ENCODE peak calls at places on chromosomes 12 and 14, in seven cellular contexts. I is mesendoderm, C is neuronal stem cell, L is H1, U is trophoblast cell, G is H9, W is mesenchymal stem cell. O is an unnamed sample.

GRCh38 chr12:85781751-85782150 is 54.5 kb downstream of the RASSF9 start:
- DNase-seq in I (no peak), C (no peak), L (no peak), U (no peak), G (no peak), W (no peak), O (no peak)

GRCh38 chr12:68106160-68106559 is 53.4 kb downstream of the IFNG start:
- DNase-seq in I (no peak), C (no peak), L (no peak), U (no peak), G (no peak), W (peak), O (no peak)

GRCh38 chr14:34081126-34081575 is 130.3 kb upstream of the EGLN3 start:
- DNase-seq in I (no peak), C (no peak), L (no peak), U (no peak), G (no peak), W (peak), O (no peak)

GRCh38 chr12:108019862-108020261 is 109.2 kb upstream of the WSCD2 start:
- DNase-seq in I (no peak), C (no peak), L (no peak), U (no peak), G (peak), W (no peak), O (no peak)

GRCh38 chr14:73741876-73742519 is 27.8 kb upstream of the PNMA1 start:
- DNase-seq in I (no peak), C (no peak), L (no peak), U (no peak), G (peak), W (peak), O (no peak)

GRCh38 chr14:71086571-71086970 is 179.3 kb downstream of the PCNX1 start:
- DNase-seq in I (peak), C (peak), L (no peak), U (no peak), G (no peak), W (no peak), O (no peak)

GRCh38 chr14:91264151-91265150 is 19.9 kb upstream of the GPR68 start:
- DNase-seq in I (no peak), C (no peak), L (peak), U (peak), G (peak), W (no peak), O (no peak)

GRCh38 chr14:52031781-52032180 is 37.1 kb downstream of the NID2 start:
- DNase-seq in I (no peak), C (no peak), L (no peak), U (no peak), G (no peak), W (peak), O (peak)

GRCh38 chr12:12725956-12726542 is 8.9 kb downstream of the CDKN1B start:
- DNase-seq in I (no peak), C (no peak), L (no peak), U (no peak), G (no peak), W (no peak), O (no peak)

GRCh38 chr14:61889914-61890351 is 127.7 kb downstream of the SNAPC1 start:
- DNase-seq in I (no peak), C (no peak), L (no peak), U (no peak), G (no peak), W (no peak), O (no peak)

GRCh38 chr14:99737451-99737951 is 53.4 kb downstream of the CYP46A1 start:
- DNase-seq in I (no peak), C (no peak), L (no peak), U (no peak), G (no peak), W (no peak), O (no peak)

GRCh38 chr12:75853621-75854020 is 178.0 kb downstream of the PHLDA1 start:
- DNase-seq in I (no peak), C (no peak), L (no peak), U (no peak), G (no peak), W (peak), O (no peak)

GRCh38 chr14:69644814-69645213 is 33.4 kb downstream of the SUSD6 start:
- DNase-seq in I (no peak), C (no peak), L (no peak), U (no peak), G (no peak), W (no peak), O (no peak)

GRCh38 chr14:69647216-69647615 is 35.8 kb downstream of the SUSD6 start:
- DNase-seq in I (no peak), C (no peak), L (no peak), U (no peak), G (no peak), W (no peak), O (peak)

GRCh38 chr14:69650948-69651369 is 39.6 kb downstream of the SUSD6 start:
- DNase-seq in I (peak), C (no peak), L (no peak), U (no peak), G (no peak), W (no peak), O (no peak)

GRCh38 chr14:69651653-69652052 is 40.3 kb downstream of the SUSD6 start:
- DNase-seq in I (no peak), C (no peak), L (no peak), U (no peak), G (no peak), W (no peak), O (peak)

DNA sequence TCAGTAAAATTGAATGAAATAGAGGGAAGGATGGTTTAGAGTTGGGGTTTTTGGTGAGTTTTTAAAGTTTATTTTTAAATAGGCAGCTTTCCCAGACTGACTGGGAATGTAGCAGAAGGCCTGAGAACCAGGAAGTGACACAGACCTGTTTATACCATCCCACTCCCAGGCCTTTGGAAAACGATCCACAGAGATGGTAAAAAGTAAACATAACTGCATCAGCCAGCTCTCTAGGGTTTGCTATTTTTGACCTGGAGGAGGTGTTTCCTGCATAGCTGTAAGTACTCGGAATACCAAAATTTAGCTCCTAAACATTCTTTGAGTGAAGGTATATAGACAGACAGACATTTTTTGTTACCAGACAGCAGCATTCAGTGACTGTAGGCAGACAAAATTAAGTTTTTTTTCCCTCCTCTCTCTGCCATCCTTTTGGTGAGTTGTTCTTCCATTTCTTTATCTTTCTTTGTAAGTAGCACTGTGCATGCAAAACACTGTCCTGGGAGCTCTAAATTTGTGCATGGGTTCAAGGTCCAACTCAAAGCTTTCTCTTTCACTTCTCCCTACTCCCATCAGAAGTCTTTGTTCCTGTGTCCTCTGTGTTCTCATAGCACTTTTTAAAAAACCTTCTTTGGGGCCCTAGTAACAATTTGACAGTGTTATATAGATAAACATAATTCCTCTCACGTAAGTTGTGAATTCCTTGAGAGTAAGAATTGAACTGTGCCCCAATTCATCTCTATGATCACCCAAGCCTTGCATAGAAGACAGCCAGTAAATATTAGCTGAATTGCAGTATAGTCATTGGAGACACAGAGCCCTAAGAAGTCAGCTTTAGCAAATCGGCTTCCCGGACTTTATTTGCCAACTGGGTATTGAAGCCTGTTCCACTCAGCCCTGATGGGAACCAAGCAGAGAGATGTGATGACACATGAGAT is 37.4 kb downstream of the SUSD6 start:
- DNase-seq in I (no peak), C (no peak), L (no peak), U (no peak), G (no peak), W (peak), O (peak)
- H3K18ac ChIP-seq in I (no peak), C (no peak), L (no peak), U (no peak), G (no peak), W (peak), O (peak)

DNA sequence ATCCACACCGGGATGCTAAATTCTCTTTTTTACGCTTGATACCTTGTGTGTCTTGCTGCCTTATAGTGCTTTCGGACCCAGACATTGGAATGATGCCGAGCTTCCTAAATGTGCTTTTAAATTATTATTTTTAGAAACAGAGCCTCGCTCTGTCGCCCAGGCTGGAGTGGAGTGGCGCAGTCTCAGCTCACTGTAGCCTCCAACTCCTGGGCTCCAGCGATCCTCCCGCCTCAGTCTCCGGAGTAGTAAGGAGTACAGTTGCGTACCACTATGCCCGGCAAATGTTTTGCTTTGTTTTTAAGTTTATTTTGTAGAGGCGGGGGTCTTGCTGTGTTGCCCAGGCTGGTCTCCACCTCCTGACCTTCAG is 489 bp upstream of the EML5 start:
- DNase-seq in I (no peak), C (no peak), L (no peak), U (no peak), G (no peak), W (no peak), O (no peak)
- H3K18ac ChIP-seq in I (no peak), C (peak), L (no peak), U (no peak), G (no peak), W (no peak), O (no peak)

DNA sequence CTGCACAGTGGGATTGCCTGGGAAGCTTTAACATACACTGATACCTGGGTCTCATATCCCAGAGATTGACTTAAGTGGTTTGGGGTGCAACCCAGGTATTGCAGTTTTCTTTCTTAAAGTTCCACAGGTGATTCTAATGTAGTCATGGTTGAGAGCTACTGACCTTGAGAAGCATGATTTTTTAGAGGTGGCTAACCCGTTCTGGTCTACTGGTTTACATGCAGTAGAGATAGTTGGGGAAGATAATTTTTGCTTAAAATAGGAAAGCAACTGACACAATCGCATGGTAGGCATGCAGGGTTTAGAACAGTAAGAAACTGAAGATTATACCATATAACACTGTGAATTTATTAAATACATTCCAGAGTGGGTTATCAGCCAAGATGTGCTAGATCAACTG is 134.2 kb upstream of the DNM1L start:
- DNase-seq in I (no peak), C (no peak), L (no peak), U (no peak), G (no peak), W (no peak), O (no peak)
- H3K18ac ChIP-seq in I (no peak), C (no peak), L (no peak), U (no peak), G (no peak), W (no peak), O (no peak)

DNA sequence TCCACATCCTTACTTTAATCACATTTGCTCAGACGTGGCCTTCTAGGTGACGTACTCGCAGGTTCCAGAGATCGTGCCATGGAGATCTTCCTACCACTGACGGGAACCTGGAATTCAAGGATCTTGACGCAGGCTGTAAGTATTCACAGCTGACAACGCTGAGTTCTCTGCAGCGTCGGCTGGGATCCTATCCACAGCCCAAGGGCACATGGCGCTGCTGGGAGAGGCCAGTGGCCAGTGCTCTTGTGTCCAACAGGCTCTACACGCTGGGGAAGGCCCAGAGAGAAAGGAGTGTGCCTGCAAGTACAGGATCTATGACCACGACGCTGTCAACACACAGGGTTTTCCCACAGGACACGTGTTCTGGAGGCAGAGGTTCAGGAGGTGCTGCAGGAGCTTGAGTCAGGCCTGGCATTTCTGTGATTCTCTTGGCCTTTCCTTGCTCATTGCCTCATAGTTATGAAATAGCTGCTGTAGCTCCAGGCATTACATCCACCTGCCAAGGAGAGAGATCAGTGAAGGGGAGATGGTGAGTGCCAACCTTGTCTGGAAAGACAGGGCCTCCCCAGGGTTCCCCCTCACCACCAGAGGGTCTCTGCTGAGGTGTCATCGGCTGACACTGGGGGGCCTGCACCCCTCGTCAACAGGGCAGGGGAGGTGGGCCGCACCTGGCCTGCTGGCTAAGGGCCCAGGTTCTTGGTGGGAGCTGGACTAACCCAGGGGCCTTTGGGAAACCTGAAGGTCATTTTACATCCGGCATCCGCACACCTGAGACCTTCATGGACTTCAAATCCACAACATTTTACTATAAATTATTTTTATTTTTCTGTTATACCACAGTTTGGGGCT is 21.3 kb downstream of the LRCOL1 start:
- DNase-seq in I (no peak), C (no peak), L (no peak), U (peak), G (no peak), W (peak), O (peak)
- H3K18ac ChIP-seq in I (no peak), C (no peak), L (no peak), U (no peak), G (no peak), W (no peak), O (no peak)

GRCh38 chr12:26473291-26473690 is 277.9 kb downstream of the SSPN start:
- DNase-seq in I (no peak), C (no peak), L (no peak), U (no peak), G (no peak), W (no peak), O (peak)

GRCh38 chr12:26469801-26470200 is 274.4 kb downstream of the SSPN start:
- DNase-seq in I (no peak), C (no peak), L (no peak), U (no peak), G (no peak), W (no peak), O (no peak)

GRCh38 chr12:26466709-26467108 is 271.3 kb downstream of the SSPN start:
- DNase-seq in I (no peak), C (no peak), L (no peak), U (no peak), G (no peak), W (no peak), O (no peak)

GRCh38 chr12:26471560-26471959 is 276.2 kb downstream of the SSPN start:
- DNase-seq in I (no peak), C (no peak), L (no peak), U (peak), G (no peak), W (no peak), O (peak)
- H3K18ac ChIP-seq in I (no peak), C (no peak), L (no peak), U (no peak), G (no peak), W (no peak), O (no peak)

GRCh38 chr14:50400461-50400860 is 3.8 kb upstream of the CDKL1 start:
- DNase-seq in I (no peak), C (no peak), L (no peak), U (no peak), G (no peak), W (no peak), O (no peak)

GRCh38 chr14:50396636-50397460 is at the start of gene CDKL1:
- DNase-seq in I (peak), C (peak), L (peak), U (peak), G (peak), W (peak), O (peak)

GRCh38 chr14:50395448-50395847 is 1.2 kb downstream of the CDKL1 start:
- DNase-seq in I (no peak), C (no peak), L (no peak), U (no peak), G (no peak), W (no peak), O (no peak)

GRCh38 chr14:50399251-50400032 is 2.8 kb upstream of the CDKL1 start:
- DNase-seq in I (no peak), C (no peak), L (no peak), U (no peak), G (no peak), W (peak), O (peak)

GRCh38 chr14:50397461-50398196 is 948 bp upstream of the CDKL1 start:
- DNase-seq in I (no peak), C (no peak), L (no peak), U (peak), G (no peak), W (no peak), O (no peak)
- H3K18ac ChIP-seq in I (no peak), C (peak), L (peak), U (no peak), G (no peak), W (no peak), O (peak)

GRCh38 chr12:62259993-62260732 is at the start of gene USP15:
- DNase-seq in I (peak), C (peak), L (peak), U (peak), G (peak), W (peak), O (peak)

GRCh38 chr12:62259311-62259992 is 752 bp upstream of the USP15 start:
- DNase-seq in I (no peak), C (no peak), L (no peak), U (no peak), G (no peak), W (no peak), O (no peak)

GRCh38 chr12:62254967-62255366 is 5.2 kb upstream of the USP15 start:
- DNase-seq in I (no peak), C (no peak), L (no peak), U (no peak), G (no peak), W (no peak), O (no peak)

GRCh38 chr12:62258231-62258630 is 2.0 kb upstream of the USP15 start:
- DNase-seq in I (no peak), C (no peak), L (no peak), U (no peak), G (no peak), W (no peak), O (no peak)

GRCh38 chr12:62256408-62257079 is 3.7 kb upstream of the USP15 start:
- DNase-seq in I (no peak), C (no peak), L (no peak), U (no peak), G (no peak), W (peak), O (peak)
- H3K18ac ChIP-seq in I (no peak), C (no peak), L (no peak), U (no peak), G (no peak), W (no peak), O (no peak)

GRCh38 chr14:105303949-105304348 is 3.1 kb upstream of the BRF1 start:
- DNase-seq in I (no peak), C (no peak), L (no peak), U (no peak), G (peak), W (no peak), O (no peak)
- H3K18ac ChIP-seq in I (no peak), C (peak), L (no peak), U (no peak), G (no peak), W (no peak), O (no peak)

GRCh38 chr12:122096591-122097149 is 18.1 kb downstream of the MLXIP start:
- DNase-seq in I (no peak), C (no peak), L (no peak), U (peak), G (no peak), W (no peak), O (peak)

GRCh38 chr12:122094261-122094734 is 15.7 kb downstream of the MLXIP start:
- DNase-seq in I (no peak), C (no peak), L (no peak), U (no peak), G (no peak), W (no peak), O (no peak)

GRCh38 chr12:122094735-122095561 is 16.4 kb downstream of the MLXIP start:
- DNase-seq in I (no peak), C (no peak), L (no peak), U (peak), G (no peak), W (peak), O (peak)

GRCh38 chr12:122097641-122098364 is 19.2 kb downstream of the MLXIP start:
- DNase-seq in I (peak), C (no peak), L (no peak), U (peak), G (no peak), W (peak), O (peak)

DNA sequence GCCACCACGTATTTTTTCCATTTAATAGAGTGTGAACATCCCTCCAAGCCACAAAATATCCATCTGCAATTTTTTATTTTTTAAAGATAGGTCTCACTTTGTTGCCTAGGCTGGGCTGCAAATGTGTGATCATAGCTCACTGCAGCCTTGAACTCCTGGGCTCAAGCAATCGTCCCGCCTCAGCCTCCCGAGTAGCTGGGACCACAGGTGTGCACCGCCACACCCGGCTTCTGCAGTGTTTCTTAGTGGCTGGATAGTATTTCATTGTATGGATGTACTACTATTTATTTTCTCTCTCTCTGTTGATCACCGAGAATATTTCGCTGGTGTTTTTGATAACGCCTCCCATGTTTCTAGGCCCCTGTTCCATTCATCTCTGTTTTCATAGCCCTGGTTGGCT is 17.5 kb downstream of the MLXIP start:
- DNase-seq in I (no peak), C (no peak), L (no peak), U (peak), G (no peak), W (no peak), O (no peak)
- H3K18ac ChIP-seq in I (no peak), C (no peak), L (no peak), U (no peak), G (no peak), W (no peak), O (no peak)

O was measured in IMR-90.